ENCODE peak calls at places on chromosomes 7 and 10, in five cellular contexts. U is tibial artery, Y is endodermal cell, C is Karpas-422, W is neuronal stem cell. E is an unnamed sample. For H3K36me3 and H3K27me3, the result is how much of the 10 kb centered on the place peaks cover.

GRCh38 chr7:32583791-32584190 is 88.5 kb downstream of the AVL9 start:
- DNase-seq in W (no peak), C (no peak), Y (no peak), U (no peak), E (no peak)

GRCh38 chr10:95755511-95756004 is 405 bp upstream of the ENTPD1 start:
- DNase-seq in C (no peak), U (peak), W (no peak), Y (peak), E (peak)

GRCh38 chr10:69643779-69644657 is 14.0 kb downstream of the FAM241B start:
- DNase-seq in U (no peak), Y (no peak), C (no peak), W (no peak), E (no peak)

GRCh38 chr7:34675749-34676374 is 17.8 kb downstream of the NPSR1 start:
- DNase-seq in W (peak), C (peak), Y (peak), U (no peak), E (peak)

GRCh38 chr10:100825946-100826660 is 80.7 kb downstream of the PAX2 start:
- DNase-seq in Y (peak), W (no peak), U (no peak), C (peak), E (peak)

GRCh38 chr7:144761493-144761892 is 74.4 kb downstream of the TPK1 start:
- DNase-seq in Y (no peak), C (no peak), U (no peak), W (no peak), E (no peak)

GRCh38 chr7:107768263-107768662 is 24.3 kb downstream of the CBLL1 start:
- DNase-seq in Y (no peak), U (no peak), C (no peak), W (no peak), E (no peak)

GRCh38 chr7:20219446-20220292 is 2.5 kb upstream of the MACC1 start:
- DNase-seq in C (peak), U (peak), Y (peak), W (no peak), E (no peak)

GRCh38 chr10:33157108-33157507 is 177.4 kb downstream of the NRP1 start:
- DNase-seq in U (no peak), Y (no peak), W (no peak), C (peak), E (no peak)

GRCh38 chr7:134391223-134391622 is 67.7 kb downstream of the AKR1B1 start:
- DNase-seq in Y (no peak), C (no peak), U (no peak), W (no peak), E (no peak)

GRCh38 chr10:56633876-56634452 is 272.9 kb upstream of the ZWINT start:
- DNase-seq in U (no peak), W (no peak), C (peak), Y (no peak), E (no peak)

GRCh38 chr7:125641884-125642283 is 712.3 kb upstream of the POT1 start:
- DNase-seq in U (no peak), W (no peak), Y (no peak), C (no peak), E (no peak)

GRCh38 chr7:140966561-140967234 is 42.0 kb upstream of the BRAF start:
- DNase-seq in W (no peak), C (no peak), U (no peak), Y (no peak), E (peak)

GRCh38 chr7:98051118-98051744 is 55.4 kb upstream of the LMTK2 start:
- DNase-seq in Y (peak), C (peak), W (peak), U (no peak), E (peak)
- H3K4me3 ChIP-seq in Y (no peak), C (peak), W (no peak), U (no peak), E (peak)

DNA sequence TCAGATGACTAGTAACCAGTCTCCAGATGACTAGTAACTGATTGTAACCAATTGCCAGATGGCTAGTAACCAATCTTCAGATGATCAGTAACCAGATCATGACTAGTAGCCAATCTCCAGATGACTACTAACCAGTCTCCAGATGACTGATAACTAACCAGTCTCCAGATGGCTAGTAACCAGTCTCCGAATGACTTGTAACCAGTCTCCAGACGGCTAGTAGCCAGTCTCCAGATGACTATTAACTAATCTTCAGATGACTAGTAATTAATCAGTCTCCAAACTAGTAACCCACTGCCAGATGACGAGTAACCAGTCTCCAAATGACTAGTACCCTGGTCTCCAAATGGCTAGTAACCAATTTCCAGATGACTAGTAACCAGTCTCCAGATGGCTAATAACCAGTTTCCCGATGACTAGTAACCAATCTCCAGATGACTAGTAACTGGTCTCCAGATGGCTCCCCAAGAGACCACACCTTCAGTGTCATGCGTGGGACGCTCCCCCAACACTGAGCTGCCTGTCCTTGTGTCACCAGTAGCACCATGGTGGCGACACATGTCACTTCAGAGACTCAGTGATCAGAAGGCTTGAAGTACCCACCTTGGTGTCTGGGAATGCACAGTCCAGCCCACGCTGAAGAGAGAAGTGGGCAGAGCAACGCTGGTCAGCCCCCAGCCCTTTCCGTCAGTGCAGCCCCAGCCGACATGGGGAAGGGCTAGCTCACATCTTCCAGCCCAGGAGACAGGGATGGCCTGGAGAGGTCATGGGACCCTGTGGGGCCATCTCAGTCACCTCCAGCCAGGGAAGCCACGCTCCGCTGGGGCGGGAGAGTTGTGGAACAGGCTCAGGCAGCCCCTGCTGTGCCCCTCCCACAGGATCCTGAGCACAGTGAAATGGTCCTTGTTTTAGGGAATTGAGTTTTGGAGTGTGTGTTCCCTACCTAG is 85.4 kb downstream of the PAXIP1 start:
- DNase-seq in C (no peak), W (no peak), U (no peak), Y (no peak), E (no peak)
- H3K36me3 ChIP-seq in C (under half), W (under half), U (under half), Y (under half), E (under half)

DNA sequence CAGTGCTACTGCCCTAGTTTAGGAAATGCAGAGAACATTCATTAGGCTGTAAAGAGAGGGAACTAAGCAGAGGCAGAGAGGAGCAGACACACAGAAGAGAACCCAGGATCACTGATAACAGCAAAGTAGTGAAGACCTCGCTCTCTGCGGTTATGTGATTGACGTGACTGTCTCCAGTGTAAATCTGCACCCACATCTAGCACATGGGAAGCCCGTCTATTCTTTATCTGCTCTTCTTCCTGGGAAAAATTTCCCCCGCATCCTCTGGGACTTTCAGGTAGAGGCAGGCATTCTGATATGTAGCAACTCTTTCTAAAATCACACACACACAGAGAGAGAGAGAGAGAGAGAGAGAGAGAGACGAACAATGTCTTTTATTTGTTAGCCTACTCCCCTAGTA is 699.6 kb downstream of the GRID1 start:
- DNase-seq in Y (no peak), U (no peak), W (no peak), C (no peak), E (no peak)
- H3K27me3 ChIP-seq in Y (under half), U (under half), W (under half), C (under half), E (under half)

GRCh38 chr7:91311844-91312243 is 47.6 kb downstream of the FZD1 start:
- DNase-seq in U (no peak), Y (no peak), C (no peak), W (no peak), E (no peak)

GRCh38 chr7:91313113-91313512 is 48.9 kb downstream of the FZD1 start:
- DNase-seq in U (no peak), C (no peak), W (no peak), Y (no peak), E (no peak)

GRCh38 chr7:91314591-91315323 is 50.5 kb downstream of the FZD1 start:
- DNase-seq in C (no peak), W (no peak), Y (no peak), U (no peak), E (no peak)

GRCh38 chr7:91307467-91307866 is 43.2 kb downstream of the FZD1 start:
- DNase-seq in U (no peak), C (no peak), W (no peak), Y (no peak), E (no peak)

DNA sequence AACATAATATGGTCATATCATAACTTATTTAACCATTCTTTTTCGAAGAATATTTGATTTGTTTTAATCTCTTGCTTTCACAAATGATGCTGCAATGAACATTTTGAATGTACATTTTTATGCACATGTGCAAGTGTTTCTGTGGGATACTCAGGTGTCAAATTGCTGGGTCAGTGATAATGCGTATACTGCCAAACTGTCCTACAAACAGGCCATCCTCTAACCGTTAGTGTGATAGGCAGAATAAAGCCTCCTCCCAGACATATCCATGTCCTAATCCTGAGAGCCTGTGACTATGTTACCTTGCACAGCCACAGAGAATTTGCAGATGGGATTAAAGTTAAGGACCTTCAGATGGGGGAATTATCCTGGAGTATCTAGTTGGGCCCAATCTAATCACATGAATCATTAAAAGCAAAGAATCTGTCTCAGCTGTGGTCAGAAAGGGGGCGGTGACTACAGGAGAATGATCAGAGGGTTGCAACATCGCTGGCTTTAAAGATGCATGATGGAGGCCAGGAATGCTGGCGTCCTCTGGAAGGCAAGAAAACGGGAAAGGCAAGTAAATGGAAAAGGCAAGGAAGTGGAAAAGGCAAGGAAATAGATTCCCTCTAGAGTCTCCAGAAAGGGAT is 46.7 kb downstream of the FZD1 start:
- DNase-seq in U (peak), W (no peak), Y (peak), C (no peak), E (peak)
- H3K4me3 ChIP-seq in U (no peak), W (no peak), Y (no peak), C (no peak), E (no peak)